ENCODE peak calls at places on chromosomes 13 and 19, in four cellular contexts. One of them, this sample, is unnamed.

GRCh38 chr13:101451641-101452040 is 834 bp upstream of the ITGBL1 start:
- DNase-seq in WTC11: no peak
- DNase-seq in K562: no peak
- DNase-seq in SK-N-SH: no peak
- DNase-seq in this sample: no peak

GRCh38 chr13:43156916-43157315 is 133.5 kb downstream of the DNAJC15 start:
- DNase-seq in WTC11: no peak
- DNase-seq in K562: no peak
- DNase-seq in SK-N-SH: no peak
- DNase-seq in this sample: no peak

GRCh38 chr19:38685666-38686529 is 38.4 kb downstream of the ACTN4 start:
- DNase-seq in WTC11: no peak
- DNase-seq in K562: peak; percentile 24
- DNase-seq in SK-N-SH: peak; percentile 56
- DNase-seq in this sample: no peak

GRCh38 chr13:72998012-72998411 is 60.8 kb upstream of the KLF5 start:
- DNase-seq in WTC11: no peak
- DNase-seq in K562: no peak
- DNase-seq in SK-N-SH: no peak
- DNase-seq in this sample: no peak

GRCh38 chr13:88345171-88345847 is 674.1 kb downstream of the SLITRK5 start:
- DNase-seq in WTC11: no peak
- DNase-seq in K562: no peak
- DNase-seq in SK-N-SH: peak; percentile 10
- DNase-seq in this sample: no peak

GRCh38 chr19:52716578-52716977 is 18.3 kb downstream of the ZNF611 start:
- DNase-seq in WTC11: peak; percentile 66
- DNase-seq in K562: no peak
- DNase-seq in SK-N-SH: no peak
- DNase-seq in this sample: no peak

GRCh38 chr13:96391606-96392005 is 301.7 kb downstream of the HS6ST3 start:
- DNase-seq in WTC11: no peak
- DNase-seq in K562: no peak
- DNase-seq in SK-N-SH: no peak
- DNase-seq in this sample: no peak

GRCh38 chr13:47829684-47830083 is 171.4 kb downstream of the SUCLA2 start:
- DNase-seq in WTC11: no peak
- DNase-seq in K562: no peak
- DNase-seq in SK-N-SH: no peak
- DNase-seq in this sample: no peak

GRCh38 chr19:409515-410242 is 732 bp upstream of the C2CD4C start:
- DNase-seq in WTC11: no peak
- DNase-seq in K562: no peak
- DNase-seq in SK-N-SH: peak; percentile 74
- DNase-seq in this sample: no peak
- TF ChIP-seq USF1 in WTC11: no peak
- TF ChIP-seq USF1 in K562: no peak
- TF ChIP-seq USF1 in SK-N-SH: no peak
- TF ChIP-seq USF1 in this sample: no peak

GRCh38 chr19:50198431-50199253 is 4.8 kb upstream of the MYH14 start:
- DNase-seq in WTC11: no peak
- DNase-seq in K562: no peak
- DNase-seq in SK-N-SH: no peak
- DNase-seq in this sample: no peak
- TF ChIP-seq USF1 in WTC11: no peak
- TF ChIP-seq USF1 in K562: no peak
- TF ChIP-seq USF1 in SK-N-SH: no peak
- TF ChIP-seq USF1 in this sample: no peak

GRCh38 chr13:98978280-98978679 is 416 bp upstream of the DOCK9 start:
- DNase-seq in WTC11: no peak
- DNase-seq in K562: no peak
- DNase-seq in SK-N-SH: no peak
- DNase-seq in this sample: no peak
- TF ChIP-seq USF1 in WTC11: no peak
- TF ChIP-seq USF1 in K562: no peak
- TF ChIP-seq USF1 in SK-N-SH: no peak
- TF ChIP-seq USF1 in this sample: no peak

GRCh38 chr19:1261863-1262686 is 7.1 kb upstream of the CIRBP start:
- DNase-seq in WTC11: no peak
- DNase-seq in K562: no peak
- DNase-seq in SK-N-SH: no peak
- DNase-seq in this sample: no peak
- TF ChIP-seq USF1 in WTC11: no peak
- TF ChIP-seq USF1 in K562: no peak
- TF ChIP-seq USF1 in SK-N-SH: no peak
- TF ChIP-seq USF1 in this sample: no peak

GRCh38 chr19:15245370-15246197 is 13.3 kb upstream of the EPHX3 start:
- DNase-seq in WTC11: no peak
- DNase-seq in K562: no peak
- DNase-seq in SK-N-SH: no peak
- DNase-seq in this sample: no peak
- TF ChIP-seq USF1 in WTC11: no peak
- TF ChIP-seq USF1 in K562: no peak
- TF ChIP-seq USF1 in SK-N-SH: no peak
- TF ChIP-seq USF1 in this sample: no peak

This sample was measured in GM12878.